ENCODE peak calls at places on chromosome 13, in seven cellular contexts. P, R, X, L, F, V and D are unnamed samples.

GRCh38 chr13:51495300-51495699 is 42.5 kb upstream of the INTS6 start:
- DNase-seq in R (no peak), F (no peak), P (no peak), L (no peak), X (no peak), V (no peak), D (no peak)

GRCh38 chr13:109750376-109750775 is 36.0 kb downstream of the IRS2 start:
- DNase-seq in P (no peak), L (no peak), R (no peak), V (no peak), F (no peak), X (no peak), D (no peak)

GRCh38 chr13:50424993-50425392 is 409.7 kb downstream of the KCNRG start:
- DNase-seq in P (no peak), V (no peak), R (no peak), F (no peak), X (no peak), L (no peak), D (no peak)

GRCh38 chr13:100517706-100518105 is 70.9 kb downstream of the GGACT start:
- DNase-seq in X (no peak), R (no peak), P (no peak), F (no peak), L (no peak), V (no peak), D (no peak)

GRCh38 chr13:94556016-94556415 is 39.9 kb downstream of the TGDS start:
- DNase-seq in X (no peak), L (no peak), F (no peak), V (no peak), P (no peak), R (no peak), D (no peak)

GRCh38 chr13:46490129-46490528 is 62.8 kb upstream of the LRCH1 start:
- DNase-seq in V (no peak), R (no peak), P (no peak), F (no peak), X (no peak), L (peak; percentile 47), D (no peak)

GRCh38 chr13:90261343-90261742 is 1086.1 kb upstream of the MIR17HG start:
- DNase-seq in P (no peak), X (no peak), L (no peak), V (no peak), F (no peak), R (no peak), D (no peak)

GRCh38 chr13:30382836-30383525 is 39.3 kb upstream of the UBE2L5 start:
- DNase-seq in X (no peak), F (no peak), P (no peak), R (no peak), L (no peak), V (no peak), D (no peak)

GRCh38 chr13:85313761-85314503 is 485.3 kb downstream of the SLITRK6 start:
- DNase-seq in L (no peak), F (no peak), X (peak; percentile 78), R (no peak), V (no peak), P (no peak), D (no peak)

GRCh38 chr13:80840313-80840976 is 499.5 kb upstream of the SPRY2 start:
- DNase-seq in P (no peak), F (no peak), L (peak; percentile 56), X (peak; percentile 1), R (no peak), V (no peak), D (no peak)

GRCh38 chr13:29516880-29517279 is 78.6 kb downstream of the SLC7A1 start:
- DNase-seq in R (no peak), X (no peak), P (no peak), V (no peak), L (no peak), F (no peak), D (no peak)

GRCh38 chr13:31234729-31235128 is 35.0 kb downstream of the B3GLCT start:
- DNase-seq in R (no peak), F (peak; percentile 45), P (no peak), L (no peak), V (no peak), X (peak; percentile 14), D (no peak)

GRCh38 chr13:112105884-112106283 is 38.9 kb downstream of the SOX1 start:
- DNase-seq in L (peak; percentile 78), V (no peak), P (peak; percentile 6), X (no peak), F (peak; percentile 85), R (no peak), D (no peak)

GRCh38 chr13:40096357-40096911 is 441.0 kb downstream of the COG6 start:
- DNase-seq in V (no peak), R (no peak), L (peak; percentile 26), F (no peak), P (no peak), X (no peak), D (no peak)

GRCh38 chr13:103517066-103517767 is 451.0 kb upstream of the SLC10A2 start:
- DNase-seq in X (no peak), L (no peak), F (no peak), P (peak; percentile 26), V (no peak), R (no peak), D (no peak)

GRCh38 chr13:45521292-45521691 is 56.6 kb downstream of the COG3 start:
- DNase-seq in V (no peak), L (no peak), R (peak; percentile 46), X (peak; percentile 79), F (no peak), P (peak; percentile 14), D (no peak)

GRCh38 chr13:112227031-112227430 is 149.1 kb upstream of the SPACA7 start:
- DNase-seq in L (no peak), X (no peak), F (no peak), R (no peak), P (no peak), V (no peak), D (no peak)

GRCh38 chr13:45921337-45921736 is 69.8 kb upstream of the SIAH3 start:
- DNase-seq in F (no peak), L (no peak), P (no peak), R (no peak), X (no peak), V (no peak), D (no peak)

GRCh38 chr13:52786747-52787146 is 47.1 kb upstream of the CNMD start:
- DNase-seq in P (no peak), X (peak; percentile 2), F (no peak), R (no peak), L (no peak), V (no peak), D (no peak)

GRCh38 chr13:50805805-50806204 is 37.7 kb downstream of the DLEU7 start:
- DNase-seq in R (no peak), X (peak; percentile 19), F (no peak), V (no peak), L (peak; percentile 11), P (no peak), D (no peak)

GRCh38 chr13:109199280-109199679 is 569.9 kb downstream of the MYO16 start:
- DNase-seq in X (no peak), F (no peak), R (no peak), P (no peak), V (no peak), L (no peak), D (no peak)

DNA sequence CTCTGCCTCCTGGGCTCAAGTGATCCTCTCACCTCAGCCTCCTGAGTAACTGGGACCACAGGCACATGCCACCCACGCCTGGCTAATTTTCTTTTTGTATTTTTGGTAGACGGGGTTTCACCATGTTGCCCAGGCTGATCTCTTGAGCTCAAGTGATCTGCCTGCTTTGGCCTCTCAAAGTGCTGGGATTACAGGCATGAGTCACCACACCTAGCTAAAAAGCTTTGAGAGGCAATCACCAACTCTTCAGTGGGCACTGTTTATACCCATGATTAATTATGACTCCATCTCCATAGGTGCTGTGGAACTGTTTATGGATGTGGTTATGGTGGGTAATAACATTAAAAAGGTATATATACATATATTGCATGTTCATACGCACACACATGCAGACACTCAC is 7.5 kb upstream of the RBM26 start:
- DNase-seq in R (no peak), F (no peak), V (no peak), P (no peak), L (no peak), X (no peak), D (no peak)
- TF ChIP-seq CTCF in R (no peak), F (no peak), V (no peak), P (no peak), L (no peak), X (no peak), D (no peak)

DNA sequence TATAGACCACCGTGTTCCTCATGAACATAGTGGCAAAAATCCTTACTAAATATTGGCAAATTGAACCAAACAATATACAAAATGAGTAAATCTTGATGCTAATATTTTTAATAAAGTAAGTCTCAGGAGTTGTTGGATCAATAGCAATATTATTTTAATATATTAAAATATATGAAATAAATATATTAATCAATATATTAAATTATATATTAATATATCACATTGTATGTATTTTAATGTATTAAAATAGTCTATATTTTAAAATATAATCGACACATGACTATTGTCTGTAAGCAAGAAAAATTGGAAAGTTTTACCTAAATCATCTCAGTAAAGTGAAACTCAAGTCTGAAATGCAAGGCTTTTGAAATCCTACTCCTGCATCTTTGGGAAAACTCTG is 78.9 kb upstream of the GJB6 start:
- DNase-seq in X (no peak), L (no peak), R (no peak), V (no peak), F (no peak), P (no peak), D (no peak)
- H3K27ac ChIP-seq in X (no peak overlapping the region), L (no peak overlapping the region), R (no peak overlapping the region), V (no peak overlapping the region), F (no peak overlapping the region), P (no peak overlapping the region), D (no peak overlapping the region)

DNA sequence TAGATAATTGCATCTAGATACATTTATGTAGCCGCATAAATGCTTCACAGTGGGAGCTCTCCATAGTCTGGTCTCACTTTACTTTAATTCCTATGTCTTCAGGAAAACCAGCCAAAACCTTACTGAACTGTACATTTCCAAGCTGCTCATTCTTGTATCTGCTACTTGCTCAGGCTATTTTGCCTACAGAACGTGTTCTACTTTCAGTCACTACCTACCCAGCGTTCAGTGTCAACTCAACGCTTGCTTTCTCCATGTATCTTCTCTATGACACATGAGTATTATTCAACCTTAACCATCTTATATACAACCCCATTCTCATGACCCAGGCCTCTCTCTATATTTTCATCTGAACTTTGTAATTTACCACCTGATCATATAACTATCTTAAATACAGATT is 101.9 kb downstream of the KLF12 start:
- DNase-seq in F (no peak), R (no peak), L (no peak), P (no peak), X (no peak), V (no peak), D (no peak)
- TF ChIP-seq CTCF in F (no peak), R (no peak), L (no peak), P (no peak), X (no peak), V (no peak), D (no peak)

GRCh38 chr13:41188584-41188983 is 5.8 kb downstream of the KBTBD7 start:
- DNase-seq in L (no peak), X (peak; percentile 78), V (no peak), P (no peak), F (no peak), R (no peak), D (no peak)

GRCh38 chr13:41193919-41194824 is at the start of gene KBTBD7:
- DNase-seq in P (peak; percentile 93), X (peak; percentile 89), R (peak; percentile 92), V (peak; percentile 97), L (peak; percentile 95), F (peak; percentile 97), D (peak; percentile 92)

GRCh38 chr13:41196011-41196410 is 1.6 kb upstream of the KBTBD7 start:
- DNase-seq in R (no peak), V (no peak), X (no peak), F (no peak), L (no peak), P (no peak), D (no peak)

GRCh38 chr13:41196620-41197019 is 2.3 kb upstream of the KBTBD7 start:
- DNase-seq in R (no peak), L (no peak), F (no peak), V (no peak), P (no peak), X (peak; percentile 48), D (no peak)

GRCh38 chr13:41193469-41193868 is 900 bp downstream of the KBTBD7 start:
- DNase-seq in V (no peak), R (no peak), L (no peak), F (no peak), P (no peak), X (no peak), D (no peak)
- H3K27ac ChIP-seq in V (peak overlapping the region; percentile 83), R (no peak overlapping the region), L (no peak overlapping the region), F (no peak overlapping the region), P (no peak overlapping the region), X (peak overlapping the region; percentile 58), D (no peak overlapping the region)